ENCODE peak calls at places on chromosome 5, in ten cellular contexts. V is esophagus squamous epithelium; I is EL; Y is activated effector memory CD4-positive, alpha-beta T cell treated with anti-CD3 and anti-CD28 coated beads, Interleukin-2, amount 50 U/mL, for 16 hours; K is GM12865; P is DMS 273 treated with DMSO at 0.1 percent for 48 hours; Q is stimulated activated CD4-positive, alpha-beta T cell treated with anti-CD3 and anti-CD28 coated beads, Interleukin-12 subunit alpha, Interleukin-12 subunit beta, amount 100 ng/mL, for 24 hours; R is K562; J is CD4-positive, alpha-beta T cell; L is CD8-positive, alpha-beta T cell. H is an unnamed sample.

GRCh38 chr5:86623785-86624483 is 6.2 kb downstream of the COX7C start:
- DNase-seq in K (no peak), J (no peak), V (no peak), L (no peak), Y (no peak), P (no peak), Q (no peak), I (no peak), R (peak), H (no peak)

GRCh38 chr5:140868721-140869554 is at the start of gene PCDHA11:
- DNase-seq in J (no peak), I (peak), V (no peak), L (no peak), Q (no peak), P (peak), K (no peak), Y (no peak), R (peak), H (peak)

GRCh38 chr5:114909424-114909823 is 260.3 kb downstream of the TRIM36 start:
- DNase-seq in L (no peak), R (no peak), I (no peak), K (no peak), P (no peak), V (no peak), Q (no peak), Y (no peak), J (no peak), H (no peak)

GRCh38 chr5:33367396-33367795 is 73.4 kb upstream of the TARS1 start:
- DNase-seq in Y (no peak), J (no peak), Q (no peak), L (no peak), K (no peak), I (no peak), R (no peak), V (no peak), P (no peak), H (no peak)

GRCh38 chr5:14351086-14351661 is 208.0 kb downstream of the TRIO start:
- DNase-seq in L (no peak), I (no peak), V (no peak), K (peak), J (no peak), R (no peak), Y (no peak), Q (no peak), P (no peak), H (no peak)

GRCh38 chr5:89313804-89314588 is 431.0 kb upstream of the MEF2C start:
- DNase-seq in V (no peak), K (peak), P (peak), I (peak), J (no peak), Q (no peak), R (peak), Y (no peak), L (no peak), H (peak)

GRCh38 chr5:134070979-134071849 is 43.3 kb upstream of the TCF7 start:
- DNase-seq in Q (peak), J (peak), P (no peak), R (no peak), Y (peak), V (no peak), L (peak), I (no peak), K (peak), H (no peak)

GRCh38 chr5:172455511-172456061 is 1.3 kb upstream of the SH3PXD2B start:
- DNase-seq in R (no peak), L (no peak), K (no peak), J (no peak), I (peak), P (peak), Q (no peak), V (no peak), Y (no peak), H (no peak)

GRCh38 chr5:76401801-76402250 is 1.3 kb upstream of the IQGAP2 start:
- DNase-seq in R (no peak), Y (peak), V (no peak), Q (peak), L (peak), K (peak), I (no peak), J (no peak), P (no peak), H (no peak)

GRCh38 chr5:175790796-175791195 is 80.6 kb upstream of the CPLX2 start:
- DNase-seq in R (no peak), K (no peak), V (no peak), L (no peak), J (no peak), Q (no peak), P (no peak), I (no peak), Y (no peak), H (no peak)

GRCh38 chr5:54909911-54910870 is 75.2 kb downstream of the ESM1 start:
- DNase-seq in L (no peak), R (no peak), P (peak), I (peak), K (no peak), J (no peak), V (no peak), Q (no peak), Y (no peak), H (no peak)

GRCh38 chr5:150637245-150638052 is 3.0 kb upstream of the SYNPO start:
- DNase-seq in Q (no peak), J (no peak), I (peak), L (no peak), P (peak), R (no peak), Y (no peak), K (no peak), V (no peak), H (peak)

GRCh38 chr5:10724799-10725507 is 36.1 kb downstream of the DAP start:
- DNase-seq in V (no peak), L (no peak), Q (no peak), K (no peak), I (peak), J (no peak), R (peak), Y (no peak), P (no peak), H (peak)

GRCh38 chr5:84287964-84288363 is 96.7 kb downstream of the EDIL3 start:
- DNase-seq in J (no peak), V (no peak), I (peak), K (peak), P (no peak), Y (no peak), R (no peak), Q (no peak), L (no peak), H (peak)

GRCh38 chr5:153081385-153081784 is 409.1 kb upstream of the GRIA1 start:
- DNase-seq in K (no peak), I (no peak), P (no peak), Y (no peak), L (no peak), V (no peak), J (no peak), Q (no peak), R (no peak), H (no peak)

GRCh38 chr5:14743601-14744295 is 79.2 kb downstream of the OTULIN start:
- DNase-seq in Q (no peak), K (no peak), R (no peak), V (no peak), P (no peak), J (no peak), L (no peak), Y (no peak), I (peak), H (no peak)

GRCh38 chr5:100469780-100470179 is 65.4 kb upstream of the FAM174A start:
- DNase-seq in L (no peak), Q (no peak), J (no peak), R (no peak), I (no peak), P (no peak), K (peak), V (no peak), Y (no peak), H (no peak)

GRCh38 chr5:57825026-57825683 is 342.5 kb upstream of the ACTBL2 start:
- DNase-seq in L (no peak), J (no peak), K (no peak), Y (no peak), P (no peak), Q (no peak), V (no peak), R (no peak), I (peak), H (peak)

GRCh38 chr5:14364576-14365472 is 216.8 kb upstream of the OTULINL start:
- DNase-seq in P (no peak), K (no peak), Y (peak), R (peak), J (no peak), I (no peak), Q (peak), L (peak), V (no peak), H (no peak)

GRCh38 chr5:9148242-9148641 is 397.6 kb downstream of the SEMA5A start:
- DNase-seq in Q (no peak), V (no peak), P (no peak), L (no peak), R (no peak), I (peak), Y (no peak), J (no peak), K (no peak), H (no peak)